ENCODE peak calls at places on chromosome 21, in six cellular contexts. One of them, this sample, is unnamed.

GRCh38 chr21:37060296-37060695 is 12.6 kb downstream of the PIGP start:
- DNase-seq in fibroblast of pulmonary artery: peak
- DNase-seq in body of pancreas: peak
- DNase-seq in mucosa of descending colon: no peak
- DNase-seq in tibial nerve: peak
- DNase-seq in CD4-positive, alpha-beta T cell: no peak
- DNase-seq in this sample: peak

GRCh38 chr21:29297483-29298347 is 1.0 kb upstream of the BACH1 start:
- DNase-seq in fibroblast of pulmonary artery: no peak
- DNase-seq in body of pancreas: peak
- DNase-seq in mucosa of descending colon: no peak
- DNase-seq in tibial nerve: no peak
- DNase-seq in CD4-positive, alpha-beta T cell: no peak
- DNase-seq in this sample: no peak

GRCh38 chr21:14321042-14321441 is 61.9 kb downstream of the HSPA13 start:
- DNase-seq in fibroblast of pulmonary artery: peak
- DNase-seq in body of pancreas: no peak
- DNase-seq in mucosa of descending colon: no peak
- DNase-seq in tibial nerve: no peak
- DNase-seq in CD4-positive, alpha-beta T cell: no peak
- DNase-seq in this sample: no peak

GRCh38 chr21:32562426-32562825 is 22.9 kb downstream of the TCP10L start:
- DNase-seq in fibroblast of pulmonary artery: peak
- DNase-seq in body of pancreas: peak
- DNase-seq in mucosa of descending colon: no peak
- DNase-seq in tibial nerve: no peak
- DNase-seq in CD4-positive, alpha-beta T cell: no peak
- DNase-seq in this sample: no peak

GRCh38 chr21:43864313-43864805 is 664 bp upstream of the AGPAT3 start:
- DNase-seq in fibroblast of pulmonary artery: no peak
- DNase-seq in body of pancreas: peak
- DNase-seq in mucosa of descending colon: peak
- DNase-seq in tibial nerve: no peak
- DNase-seq in CD4-positive, alpha-beta T cell: no peak
- DNase-seq in this sample: peak

GRCh38 chr21:46555678-46556077 is 49.2 kb downstream of the S100B start:
- DNase-seq in fibroblast of pulmonary artery: no peak
- DNase-seq in body of pancreas: no peak
- DNase-seq in mucosa of descending colon: no peak
- DNase-seq in tibial nerve: no peak
- DNase-seq in CD4-positive, alpha-beta T cell: no peak
- DNase-seq in this sample: no peak

GRCh38 chr21:35895598-35895997 is 164.7 kb downstream of the SETD4 start:
- DNase-seq in fibroblast of pulmonary artery: no peak
- DNase-seq in body of pancreas: no peak
- DNase-seq in mucosa of descending colon: no peak
- DNase-seq in tibial nerve: no peak
- DNase-seq in CD4-positive, alpha-beta T cell: no peak
- DNase-seq in this sample: no peak

GRCh38 chr21:33199516-33200217 is 30.1 kb upstream of the IFNAR2 start:
- DNase-seq in fibroblast of pulmonary artery: peak
- DNase-seq in body of pancreas: peak
- DNase-seq in mucosa of descending colon: no peak
- DNase-seq in tibial nerve: peak
- DNase-seq in CD4-positive, alpha-beta T cell: peak
- DNase-seq in this sample: peak

GRCh38 chr21:14285147-14285546 is 69.2 kb downstream of the RBM11 start:
- DNase-seq in fibroblast of pulmonary artery: no peak
- DNase-seq in body of pancreas: no peak
- DNase-seq in mucosa of descending colon: no peak
- DNase-seq in tibial nerve: no peak
- DNase-seq in CD4-positive, alpha-beta T cell: no peak
- DNase-seq in this sample: no peak

GRCh38 chr21:43731891-43732711 is 13.2 kb downstream of the PDXK start:
- DNase-seq in fibroblast of pulmonary artery: no peak
- DNase-seq in body of pancreas: no peak
- DNase-seq in mucosa of descending colon: no peak
- DNase-seq in tibial nerve: no peak
- DNase-seq in CD4-positive, alpha-beta T cell: no peak
- DNase-seq in this sample: no peak

GRCh38 chr21:15029077-15029476 is 35.7 kb downstream of the NRIP1 start:
- DNase-seq in fibroblast of pulmonary artery: no peak
- DNase-seq in body of pancreas: no peak
- DNase-seq in mucosa of descending colon: no peak
- DNase-seq in tibial nerve: no peak
- DNase-seq in CD4-positive, alpha-beta T cell: no peak
- DNase-seq in this sample: no peak

GRCh38 chr21:43991447-43991991 is 20.6 kb upstream of the TRAPPC10 start:
- DNase-seq in fibroblast of pulmonary artery: no peak
- DNase-seq in body of pancreas: no peak
- DNase-seq in mucosa of descending colon: peak
- DNase-seq in tibial nerve: no peak
- DNase-seq in CD4-positive, alpha-beta T cell: no peak
- DNase-seq in this sample: no peak

GRCh38 chr21:33230518-33231324 is 983 bp downstream of the IFNAR2 start:
- DNase-seq in fibroblast of pulmonary artery: peak
- DNase-seq in body of pancreas: peak
- DNase-seq in mucosa of descending colon: peak
- DNase-seq in tibial nerve: no peak
- DNase-seq in CD4-positive, alpha-beta T cell: peak
- DNase-seq in this sample: peak

GRCh38 chr21:33266784-33267135 is 593 bp downstream of the IL10RB start:
- DNase-seq in fibroblast of pulmonary artery: no peak
- DNase-seq in body of pancreas: no peak
- DNase-seq in mucosa of descending colon: peak
- DNase-seq in tibial nerve: no peak
- DNase-seq in CD4-positive, alpha-beta T cell: peak
- DNase-seq in this sample: no peak

GRCh38 chr21:27132270-27132669 is 165.4 kb upstream of the ADAMTS5 start:
- DNase-seq in fibroblast of pulmonary artery: peak
- DNase-seq in body of pancreas: no peak
- DNase-seq in mucosa of descending colon: no peak
- DNase-seq in tibial nerve: no peak
- DNase-seq in CD4-positive, alpha-beta T cell: no peak
- DNase-seq in this sample: no peak

GRCh38 chr21:27505516-27505915 is 538.6 kb upstream of the ADAMTS5 start:
- DNase-seq in fibroblast of pulmonary artery: peak
- DNase-seq in body of pancreas: no peak
- DNase-seq in mucosa of descending colon: no peak
- DNase-seq in tibial nerve: no peak
- DNase-seq in CD4-positive, alpha-beta T cell: no peak
- DNase-seq in this sample: no peak

GRCh38 chr21:26795866-26796329 is 49.3 kb downstream of the ADAMTS1 start:
- DNase-seq in fibroblast of pulmonary artery: peak
- DNase-seq in body of pancreas: peak
- DNase-seq in mucosa of descending colon: no peak
- DNase-seq in tibial nerve: peak
- DNase-seq in CD4-positive, alpha-beta T cell: no peak
- DNase-seq in this sample: peak

GRCh38 chr21:15254111-15254510 is 189.3 kb upstream of the NRIP1 start:
- DNase-seq in fibroblast of pulmonary artery: no peak
- DNase-seq in body of pancreas: no peak
- DNase-seq in mucosa of descending colon: no peak
- DNase-seq in tibial nerve: no peak
- DNase-seq in CD4-positive, alpha-beta T cell: no peak
- DNase-seq in this sample: no peak

GRCh38 chr21:28018741-28019669 is 973.7 kb downstream of the LTN1 start:
- DNase-seq in fibroblast of pulmonary artery: no peak
- DNase-seq in body of pancreas: peak
- DNase-seq in mucosa of descending colon: no peak
- DNase-seq in tibial nerve: no peak
- DNase-seq in CD4-positive, alpha-beta T cell: no peak
- DNase-seq in this sample: peak

GRCh38 chr21:33396966-33397365 is 6.2 kb upstream of the IFNGR2 start:
- DNase-seq in fibroblast of pulmonary artery: peak
- DNase-seq in body of pancreas: no peak
- DNase-seq in mucosa of descending colon: no peak
- DNase-seq in tibial nerve: no peak
- DNase-seq in CD4-positive, alpha-beta T cell: no peak
- DNase-seq in this sample: no peak

GRCh38 chr21:21631961-21632360 is 633.8 kb downstream of the NCAM2 start:
- DNase-seq in fibroblast of pulmonary artery: peak
- DNase-seq in body of pancreas: peak
- DNase-seq in mucosa of descending colon: no peak
- DNase-seq in tibial nerve: no peak
- DNase-seq in CD4-positive, alpha-beta T cell: no peak
- DNase-seq in this sample: no peak

GRCh38 chr21:26834181-26834945 is 10.8 kb downstream of the ADAMTS1 start:
- DNase-seq in fibroblast of pulmonary artery: peak
- DNase-seq in body of pancreas: no peak
- DNase-seq in mucosa of descending colon: no peak
- DNase-seq in tibial nerve: no peak
- DNase-seq in CD4-positive, alpha-beta T cell: no peak
- DNase-seq in this sample: no peak

GRCh38 chr21:26137379-26138060 is 33.0 kb downstream of the APP start:
- DNase-seq in fibroblast of pulmonary artery: no peak
- DNase-seq in body of pancreas: no peak
- DNase-seq in mucosa of descending colon: no peak
- DNase-seq in tibial nerve: no peak
- DNase-seq in CD4-positive, alpha-beta T cell: no peak
- DNase-seq in this sample: no peak

GRCh38 chr21:37619464-37619974 is 252.9 kb downstream of the DYRK1A start:
- DNase-seq in fibroblast of pulmonary artery: no peak
- DNase-seq in body of pancreas: no peak
- DNase-seq in mucosa of descending colon: no peak
- DNase-seq in tibial nerve: no peak
- DNase-seq in CD4-positive, alpha-beta T cell: no peak
- DNase-seq in this sample: no peak

DNA sequence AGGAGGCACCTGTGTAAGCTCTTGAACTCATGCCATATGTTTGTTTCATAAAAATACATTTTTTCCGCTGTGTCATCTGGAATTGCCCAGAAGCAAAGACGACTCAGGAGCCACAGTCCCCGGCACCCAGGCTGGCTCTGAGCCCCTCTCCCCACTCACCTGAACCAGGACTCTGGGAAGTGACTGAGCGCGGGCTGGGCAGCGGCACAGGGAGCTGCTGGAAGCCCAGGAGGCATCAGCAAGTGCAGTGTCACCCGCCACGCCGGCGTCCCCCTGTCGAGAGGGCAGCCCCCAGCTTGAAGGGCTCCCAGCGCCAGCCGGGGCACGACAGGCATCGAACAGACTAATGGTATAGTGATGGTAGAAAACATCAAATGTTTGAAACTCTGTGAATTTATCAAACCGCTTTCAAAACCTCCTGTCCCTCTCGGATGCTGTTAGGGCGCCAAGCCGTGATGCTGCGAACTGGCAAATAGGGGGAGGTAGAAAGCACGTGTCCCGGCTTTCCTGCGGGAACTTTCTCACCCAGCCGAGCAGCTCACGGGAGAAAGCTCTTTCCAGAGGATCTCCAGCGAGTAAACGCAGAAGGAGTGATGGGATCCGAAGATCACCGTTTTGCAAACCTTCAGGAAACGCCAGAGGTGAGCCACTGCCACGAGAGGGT is 57.8 kb upstream of the COL18A1 start:
- DNase-seq in fibroblast of pulmonary artery: no peak
- DNase-seq in body of pancreas: no peak
- DNase-seq in mucosa of descending colon: peak
- DNase-seq in tibial nerve: no peak
- DNase-seq in CD4-positive, alpha-beta T cell: no peak
- DNase-seq in this sample: no peak
- TF ChIP-seq CTCF in fibroblast of pulmonary artery: no peak
- TF ChIP-seq CTCF in body of pancreas: no peak
- TF ChIP-seq CTCF in mucosa of descending colon: no peak
- TF ChIP-seq CTCF in tibial nerve: no peak
- TF ChIP-seq CTCF in CD4-positive, alpha-beta T cell: no peak
- TF ChIP-seq CTCF in this sample: no peak

DNA sequence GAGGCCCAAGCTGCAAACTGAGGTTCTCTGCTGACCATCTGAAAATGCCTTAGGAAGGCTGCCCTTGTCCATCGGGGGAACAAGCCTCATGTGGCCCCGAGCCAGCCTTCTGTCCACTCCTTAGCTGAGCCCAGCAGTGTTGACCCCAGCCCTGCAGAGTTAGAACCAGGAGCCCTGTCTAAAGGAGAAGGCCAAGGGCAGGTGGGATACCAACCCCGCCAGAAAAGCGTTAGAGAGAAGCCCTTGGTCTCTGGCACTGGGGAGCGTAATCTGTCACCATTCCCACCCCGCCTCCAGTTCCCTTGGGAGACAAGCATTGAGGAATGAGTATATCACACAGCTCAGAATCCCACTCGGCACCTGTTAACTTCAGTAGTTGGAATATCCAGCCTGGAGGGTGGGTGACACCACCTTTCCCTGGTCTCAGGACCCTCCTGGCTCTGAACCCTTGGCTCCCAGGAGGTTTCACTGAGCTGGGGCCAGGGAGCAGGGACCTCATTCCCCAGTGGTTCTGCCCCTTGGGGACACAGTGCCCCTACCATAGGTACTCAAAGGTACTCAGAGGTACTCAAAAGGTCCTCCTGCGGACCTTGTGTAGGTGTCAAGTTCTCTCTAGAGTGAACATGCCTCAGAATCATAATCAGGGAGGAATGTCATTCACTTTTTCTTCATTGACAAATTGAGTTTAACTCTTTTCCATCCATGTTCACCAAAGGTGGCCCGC is 16.4 kb downstream of the ETS2 start:
- DNase-seq in fibroblast of pulmonary artery: no peak
- DNase-seq in body of pancreas: no peak
- DNase-seq in mucosa of descending colon: no peak
- DNase-seq in tibial nerve: no peak
- DNase-seq in CD4-positive, alpha-beta T cell: no peak
- DNase-seq in this sample: no peak
- TF ChIP-seq CTCF in fibroblast of pulmonary artery: no peak
- TF ChIP-seq CTCF in body of pancreas: no peak
- TF ChIP-seq CTCF in mucosa of descending colon: no peak
- TF ChIP-seq CTCF in tibial nerve: no peak
- TF ChIP-seq CTCF in CD4-positive, alpha-beta T cell: no peak
- TF ChIP-seq CTCF in this sample: no peak

GRCh38 chr21:30942192-30942591 is 60.8 kb upstream of the KRTAP11-1 start:
- DNase-seq in fibroblast of pulmonary artery: no peak
- DNase-seq in body of pancreas: no peak
- DNase-seq in mucosa of descending colon: no peak
- DNase-seq in tibial nerve: no peak
- DNase-seq in CD4-positive, alpha-beta T cell: no peak
- DNase-seq in this sample: no peak
- TF ChIP-seq CTCF in fibroblast of pulmonary artery: no peak
- TF ChIP-seq CTCF in body of pancreas: no peak
- TF ChIP-seq CTCF in mucosa of descending colon: no peak
- TF ChIP-seq CTCF in tibial nerve: no peak
- TF ChIP-seq CTCF in CD4-positive, alpha-beta T cell: no peak
- TF ChIP-seq CTCF in this sample: no peak

GRCh38 chr21:42375966-42376337 is 9.6 kb upstream of the TFF1 start:
- DNase-seq in fibroblast of pulmonary artery: no peak
- DNase-seq in body of pancreas: no peak
- DNase-seq in mucosa of descending colon: no peak
- DNase-seq in tibial nerve: no peak
- DNase-seq in CD4-positive, alpha-beta T cell: no peak
- DNase-seq in this sample: no peak

GRCh38 chr21:42375141-42375905 is 9.0 kb upstream of the TFF1 start:
- DNase-seq in fibroblast of pulmonary artery: no peak
- DNase-seq in body of pancreas: no peak
- DNase-seq in mucosa of descending colon: peak
- DNase-seq in tibial nerve: no peak
- DNase-seq in CD4-positive, alpha-beta T cell: no peak
- DNase-seq in this sample: no peak

GRCh38 chr21:42377951-42378340 is 11.6 kb upstream of the TFF1 start:
- DNase-seq in fibroblast of pulmonary artery: no peak
- DNase-seq in body of pancreas: no peak
- DNase-seq in mucosa of descending colon: no peak
- DNase-seq in tibial nerve: no peak
- DNase-seq in CD4-positive, alpha-beta T cell: no peak
- DNase-seq in this sample: no peak

GRCh38 chr21:42377211-42377950 is 11.0 kb upstream of the TFF1 start:
- DNase-seq in fibroblast of pulmonary artery: no peak
- DNase-seq in body of pancreas: no peak
- DNase-seq in mucosa of descending colon: peak
- DNase-seq in tibial nerve: no peak
- DNase-seq in CD4-positive, alpha-beta T cell: no peak
- DNase-seq in this sample: no peak

GRCh38 chr21:42376338-42376982 is 10.1 kb upstream of the TFF1 start:
- DNase-seq in fibroblast of pulmonary artery: no peak
- DNase-seq in body of pancreas: peak
- DNase-seq in mucosa of descending colon: peak
- DNase-seq in tibial nerve: no peak
- DNase-seq in CD4-positive, alpha-beta T cell: no peak
- DNase-seq in this sample: no peak
- TF ChIP-seq CTCF in fibroblast of pulmonary artery: no peak
- TF ChIP-seq CTCF in body of pancreas: no peak
- TF ChIP-seq CTCF in mucosa of descending colon: no peak
- TF ChIP-seq CTCF in tibial nerve: no peak
- TF ChIP-seq CTCF in CD4-positive, alpha-beta T cell: no peak
- TF ChIP-seq CTCF in this sample: no peak